ENCODE peak calls at places on chromosomes 13 and 19, in seven cellular contexts. Q, W, B, X, A, O and J are unnamed samples.

GRCh38 chr19:40414536-40415535 is 1.7 kb upstream of the PRX start:
- DNase-seq in X (no peak), A (no peak), B (no peak), Q (no peak), W (no peak), O (no peak), J (no peak)

GRCh38 chr19:40831502-40832430 is 18.5 kb downstream of the CYP2A6 start:
- DNase-seq in Q (no peak), O (no peak), X (no peak), B (peak; percentile 75), W (no peak), A (peak; percentile 100), J (no peak)

GRCh38 chr13:20431080-20431479 is 94.6 kb downstream of the CRYL1 start:
- DNase-seq in B (no peak), A (no peak), X (no peak), O (no peak), W (no peak), Q (no peak), J (no peak)

GRCh38 chr19:41133260-41133659 is 19.0 kb downstream of the CYP2F1 start:
- DNase-seq in Q (no peak), O (no peak), X (no peak), A (no peak), B (no peak), W (no peak), J (no peak)

GRCh38 chr19:48837081-48837524 is 812 bp upstream of the HSD17B14 start:
- DNase-seq in X (peak; percentile 95), W (peak; percentile 88), O (peak; percentile 95), Q (peak; percentile 74), A (peak; percentile 77), B (peak; percentile 96), J (peak; percentile 93)

GRCh38 chr13:99314640-99315176 is 7.5 kb upstream of the GPR183 start:
- DNase-seq in A (no peak), O (no peak), X (no peak), Q (no peak), W (no peak), B (no peak), J (no peak)

GRCh38 chr19:9354651-9355050 is 8.2 kb upstream of the ZNF177 start:
- DNase-seq in X (no peak), Q (no peak), A (no peak), O (no peak), B (no peak), W (no peak), J (no peak)

GRCh38 chr13:31807090-31807541 is 67.8 kb downstream of the RXFP2 start:
- DNase-seq in Q (no peak), B (no peak), W (no peak), A (no peak), X (no peak), O (no peak), J (no peak)

GRCh38 chr13:49219647-49220034 is 497 bp upstream of the MLNR start:
- DNase-seq in Q (no peak), A (no peak), B (no peak), X (no peak), W (no peak), O (peak; percentile 49), J (peak; percentile 34)

GRCh38 chr13:28820099-28821051 is at the start of gene MTUS2:
- DNase-seq in B (no peak), W (peak; percentile 20), O (no peak), Q (peak; percentile 24), A (no peak), X (no peak), J (peak; percentile 41)

GRCh38 chr13:35531551-35531950 is 55.1 kb upstream of the MAB21L1 start:
- DNase-seq in Q (no peak), B (no peak), O (no peak), A (no peak), W (no peak), X (no peak), J (no peak)

GRCh38 chr13:75415720-75416119 is 66.2 kb downstream of the TBC1D4 start:
- DNase-seq in B (no peak), W (no peak), Q (no peak), A (peak; percentile 96), O (no peak), X (no peak), J (no peak)

GRCh38 chr19:18211683-18212082 is 7.8 kb upstream of the RAB3A start:
- DNase-seq in A (no peak), B (no peak), X (no peak), Q (no peak), O (no peak), W (no peak), J (no peak)

GRCh38 chr19:10238172-10238783 is 7.1 kb upstream of the S1PR2 start:
- DNase-seq in Q (no peak), O (no peak), X (no peak), B (no peak), A (peak; percentile 100), W (no peak), J (no peak)

GRCh38 chr19:48695743-48696352 is at the start of gene FUT2:
- DNase-seq in A (no peak), X (no peak), Q (no peak), W (no peak), B (no peak), O (no peak), J (no peak)

GRCh38 chr13:77176350-77176749 is 149.4 kb upstream of the FBXL3 start:
- DNase-seq in O (no peak), Q (no peak), A (peak; percentile 32), B (no peak), W (no peak), X (no peak), J (no peak)

GRCh38 chr19:29326351-29326750 is 113.4 kb upstream of the UQCRFS1 start:
- DNase-seq in B (no peak), Q (no peak), O (no peak), W (no peak), X (no peak), A (no peak), J (no peak)

GRCh38 chr19:40989453-40989852 is 1.6 kb upstream of the CYP2B6 start:
- DNase-seq in B (no peak), A (no peak), O (no peak), Q (no peak), W (no peak), X (no peak), J (no peak)

DNA sequence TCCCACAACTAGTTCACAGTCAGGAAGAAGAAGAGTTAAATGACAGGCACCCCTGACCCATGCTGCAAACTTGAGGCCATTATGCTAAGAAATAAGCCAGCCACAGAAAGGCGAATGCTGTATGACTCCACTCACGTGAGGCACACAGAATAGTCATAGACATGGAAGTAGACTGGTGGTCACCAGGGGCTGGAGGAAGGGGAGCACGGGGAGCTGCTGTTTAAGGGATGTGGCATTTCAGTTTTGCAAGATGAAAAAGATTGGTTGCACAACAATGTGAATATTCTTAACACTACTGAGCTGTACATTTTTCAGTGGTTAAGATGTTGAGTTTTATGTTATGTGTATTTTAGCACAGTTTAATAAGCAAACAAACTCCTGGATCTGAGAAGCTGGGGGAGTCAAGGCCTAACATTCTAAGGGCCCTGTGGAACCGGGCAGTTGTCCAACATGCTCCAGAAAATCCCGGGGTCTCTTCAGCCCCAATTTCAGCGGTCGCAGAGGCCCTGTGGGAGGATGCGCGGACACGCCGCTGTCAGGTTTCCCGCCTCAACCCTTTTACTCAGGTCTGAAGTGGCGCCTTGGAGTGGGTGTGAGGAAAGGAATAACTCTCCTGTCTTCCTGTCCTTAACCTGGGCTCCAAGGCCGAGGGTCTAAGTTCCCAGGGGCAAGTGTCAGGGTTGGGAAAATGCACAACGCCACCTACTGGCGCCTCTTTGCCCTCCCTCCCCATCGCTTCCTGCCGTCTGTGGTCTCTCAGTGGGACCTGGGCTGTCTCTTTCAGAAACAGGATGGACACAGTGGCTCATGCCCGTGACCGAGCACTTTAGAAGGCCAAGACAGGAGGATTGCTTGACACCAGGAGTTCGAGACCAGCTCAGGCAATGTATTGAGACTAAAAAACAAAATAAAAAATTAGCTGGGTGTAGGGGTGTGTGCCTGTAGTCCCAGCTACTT is 4.4 kb upstream of the TMEM272 start:
- DNase-seq in Q (no peak), B (no peak), A (peak; percentile 53), O (peak; percentile 55), W (peak; percentile 41), X (no peak), J (peak; percentile 59)
- TF ChIP-seq CTCF in Q (peak; percentile 53), B (peak; percentile 40), A (peak; percentile 58), O (peak; percentile 73), W (peak; percentile 61), X (no peak), J (peak; percentile 62)

GRCh38 chr19:4523306-4524110 is 5.2 kb upstream of the PLIN4 start:
- DNase-seq in A (peak; percentile 36), B (no peak), W (peak; percentile 42), Q (peak; percentile 39), X (peak; percentile 25), O (peak; percentile 76), J (peak; percentile 76)

GRCh38 chr19:4525563-4526002 is 7.3 kb upstream of the PLIN4 start:
- DNase-seq in W (no peak), A (no peak), Q (no peak), O (no peak), X (no peak), B (no peak), J (no peak)

GRCh38 chr19:4522291-4523002 is 4.2 kb upstream of the PLIN4 start:
- DNase-seq in X (no peak), B (no peak), O (no peak), A (no peak), Q (no peak), W (no peak), J (no peak)

GRCh38 chr19:4521888-4522242 is 3.6 kb upstream of the PLIN4 start:
- DNase-seq in A (no peak), W (no peak), Q (no peak), X (no peak), B (no peak), O (no peak), J (no peak)

GRCh38 chr19:4524808-4525562 is 6.7 kb upstream of the PLIN4 start:
- DNase-seq in Q (peak; percentile 51), W (peak; percentile 73), X (peak; percentile 59), A (peak; percentile 43), O (peak; percentile 84), B (peak; percentile 71), J (peak; percentile 77)
- TF ChIP-seq CTCF in Q (peak; percentile 71), W (peak; percentile 74), X (peak; percentile 28), A (peak; percentile 88), O (peak; percentile 83), B (peak; percentile 66), J (peak; percentile 78)

DNA sequence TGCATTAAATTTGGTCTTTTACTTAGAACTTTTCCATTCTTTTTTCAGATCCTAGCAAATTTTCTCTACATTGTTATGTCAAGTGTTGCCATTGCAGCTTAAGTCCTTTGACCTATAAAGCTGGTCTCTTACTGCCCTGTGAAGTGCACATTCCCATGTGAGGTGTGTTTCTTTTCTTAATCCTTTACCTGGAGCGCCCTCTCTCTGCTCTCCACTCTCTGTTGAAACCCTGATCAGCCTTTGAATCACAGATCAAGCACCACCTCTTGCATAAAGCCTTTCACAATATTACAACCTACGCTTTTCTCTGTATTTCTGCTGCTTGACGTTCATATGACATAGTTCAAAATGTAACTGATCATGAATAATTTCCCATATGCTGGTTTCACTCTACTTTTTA is 84.8 kb downstream of the PCDH17 start:
- DNase-seq in W (no peak), B (no peak), Q (no peak), A (no peak), O (no peak), X (no peak), J (no peak)
- TF ChIP-seq CTCF in W (no peak), B (no peak), Q (peak; percentile 46), A (no peak), O (no peak), X (no peak), J (peak; percentile 6)

GRCh38 chr13:110318920-110319319 is 11.8 kb downstream of the COL4A2 start:
- DNase-seq in O (no peak), W (no peak), B (no peak), X (no peak), Q (no peak), A (no peak), J (no peak)
- TF ChIP-seq CTCF in O (no peak), W (no peak), B (no peak), X (no peak), Q (no peak), A (no peak), J (no peak)